ENCODE peak calls at places on chromosome 10, in four cellular contexts. A is H1, R is GM12878, G is K562. Y is an unnamed sample.

GRCh38 chr10:131474426-131474825 is 162.9 kb upstream of the TCERG1L start:
- DNase-seq in A (no peak), R (no peak), G (no peak), Y (no peak)

GRCh38 chr10:79093658-79094411 is 25.1 kb downstream of the ZMIZ1 start:
- DNase-seq in A (no peak), R (peak), G (peak), Y (peak)

GRCh38 chr10:77413231-77413630 is 224.4 kb downstream of the KCNMA1 start:
- DNase-seq in A (no peak), R (no peak), G (no peak), Y (no peak)

GRCh38 chr10:86298501-86299001 is 68.0 kb downstream of the GRID1 start:
- DNase-seq in A (peak), R (no peak), G (no peak), Y (no peak)

GRCh38 chr10:102675887-102676616 is 31.8 kb downstream of the TRIM8 start:
- DNase-seq in A (no peak), R (no peak), G (no peak), Y (peak)

GRCh38 chr10:132129431-132129830 is 57.3 kb upstream of the DPYSL4 start:
- DNase-seq in A (no peak), R (no peak), G (no peak), Y (no peak)

GRCh38 chr10:124041684-124042445 is 51.5 kb downstream of the CHST15 start:
- DNase-seq in A (no peak), R (no peak), G (no peak), Y (no peak)

GRCh38 chr10:4809156-4809555 is 16.9 kb upstream of the AKR1E2 start:
- DNase-seq in A (no peak), R (no peak), G (no peak), Y (no peak)

GRCh38 chr10:88835095-88835909 is 16.3 kb downstream of the ANKRD22 start:
- DNase-seq in A (peak), R (peak), G (peak), Y (peak)

GRCh38 chr10:48470893-48471805 is 133.7 kb downstream of the ARHGAP22 start:
- DNase-seq in A (peak), R (no peak), G (peak), Y (peak)

GRCh38 chr10:98609265-98609664 is 162.5 kb upstream of the HPS1 start:
- DNase-seq in A (no peak), R (no peak), G (no peak), Y (no peak)

GRCh38 chr10:98610855-98611254 is 164.1 kb upstream of the HPS1 start:
- DNase-seq in A (no peak), R (no peak), G (no peak), Y (no peak)

GRCh38 chr10:98611432-98611831 is 164.7 kb upstream of the HPS1 start:
- DNase-seq in A (no peak), R (no peak), G (no peak), Y (no peak)

GRCh38 chr10:98608417-98608816 is 161.7 kb upstream of the HPS1 start:
- DNase-seq in A (peak), R (no peak), G (no peak), Y (no peak)

GRCh38 chr10:98610301-98610700 is 163.6 kb upstream of the HPS1 start:
- DNase-seq in A (no peak), R (no peak), G (no peak), Y (no peak)
- TF ChIP-seq CTCF in A (no peak), R (no peak), G (no peak), Y (no peak)

DNA sequence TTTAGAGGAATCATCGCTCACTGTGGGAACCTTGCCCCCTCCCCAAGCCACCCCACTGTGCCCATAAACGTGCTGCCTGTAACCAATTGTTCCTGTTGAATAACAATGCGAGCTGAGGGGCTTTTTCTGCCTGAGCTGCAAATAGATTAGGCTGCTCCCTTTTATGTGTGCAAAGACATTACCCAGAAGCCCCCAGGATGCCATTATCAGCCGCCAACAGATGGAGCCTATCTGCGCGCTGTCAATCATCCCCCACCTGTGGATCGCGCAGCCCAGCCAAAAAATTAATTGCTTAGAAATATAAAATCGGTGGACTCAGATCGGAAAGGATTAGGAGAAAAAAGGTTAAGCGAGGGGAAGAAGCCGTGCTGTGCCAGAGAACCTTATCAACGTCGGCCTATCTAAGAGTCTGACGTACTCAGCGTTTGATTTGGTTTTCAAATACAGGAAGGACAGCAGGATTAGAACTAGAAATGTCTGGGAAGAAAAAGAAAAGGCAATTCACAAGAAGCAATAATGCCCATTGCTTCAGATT is 167.3 kb upstream of the MYO3A start:
- DNase-seq in A (peak), R (no peak), G (peak), Y (no peak)
- TF ChIP-seq CHD1 in A (no peak), R (no peak), G (no peak), Y (no peak)

GRCh38 chr10:30433286-30433778 is 652 bp upstream of the MAP3K8 start:
- DNase-seq in A (peak), R (no peak), G (peak), Y (peak)
- TF ChIP-seq POLR2A in A (no peak), R (peak), G (no peak), Y (no peak)

GRCh38 chr10:69939033-69939432 is 113.6 kb upstream of the MACROH2A2 start:
- DNase-seq in A (no peak), R (no peak), G (no peak), Y (no peak)

GRCh38 chr10:69938541-69938991 is 114.1 kb upstream of the MACROH2A2 start:
- DNase-seq in A (no peak), R (no peak), G (no peak), Y (no peak)

GRCh38 chr10:69936091-69936490 is 116.6 kb upstream of the MACROH2A2 start:
- DNase-seq in A (no peak), R (no peak), G (peak), Y (no peak)

GRCh38 chr10:69939481-69939880 is 113.2 kb upstream of the MACROH2A2 start:
- DNase-seq in A (no peak), R (no peak), G (no peak), Y (no peak)

GRCh38 chr10:69934768-69935167 is 117.9 kb upstream of the MACROH2A2 start:
- DNase-seq in A (no peak), R (no peak), G (no peak), Y (no peak)
- TF ChIP-seq CTCF in A (peak), R (no peak), G (peak), Y (peak)

Y was measured in IMR-90.